ENCODE peak calls at places on chromosomes 11 and 22, in four cellular contexts. B is mesendoderm, F is IMR-90, J is H1. Q is an unnamed sample.

GRCh38 chr11:20909995-20910726 is 240.8 kb downstream of the NELL1 start:
- DNase-seq in J (no peak), F (no peak), B (no peak), Q (no peak)

GRCh38 chr11:1510928-1511327 is 24.3 kb upstream of the MOB2 start:
- DNase-seq in B (no peak), J (no peak), F (no peak), Q (no peak)

GRCh38 chr11:18974192-18974591 is 35.0 kb upstream of the MRGPRX1 start:
- DNase-seq in J (no peak), B (peak), F (no peak), Q (no peak)

GRCh38 chr11:114052160-114052559 is 7.4 kb upstream of the ZBTB16 start:
- DNase-seq in J (no peak), F (no peak), B (no peak), Q (no peak)

GRCh38 chr11:105553015-105553414 is 56.9 kb upstream of the GRIA4 start:
- DNase-seq in F (peak), J (no peak), B (no peak), Q (no peak)

GRCh38 chr11:95794086-95794485 is 3.8 kb downstream of the CEP57 start:
- DNase-seq in F (peak), J (no peak), B (no peak), Q (no peak)

GRCh38 chr11:17781221-17781620 is 46.6 kb downstream of the KCNC1 start:
- DNase-seq in J (no peak), B (no peak), F (no peak), Q (no peak)

GRCh38 chr11:45180888-45181594 is 34.6 kb downstream of the PRDM11 start:
- DNase-seq in B (peak), F (peak), J (no peak), Q (peak)

GRCh38 chr22:32693102-32693501 is 108.4 kb upstream of the TIMP3 start:
- DNase-seq in B (peak), F (no peak), J (no peak), Q (no peak)

GRCh38 chr11:57303990-57304579 is 20.7 kb downstream of the TNKS1BP1 start:
- DNase-seq in J (no peak), F (no peak), B (no peak), Q (no peak)

GRCh38 chr22:44601189-44601588 is 100.8 kb upstream of the PRR5 start:
- DNase-seq in F (no peak), B (no peak), J (no peak), Q (no peak)

GRCh38 chr11:105588001-105588400 is 21.9 kb upstream of the GRIA4 start:
- DNase-seq in J (no peak), F (peak), B (no peak), Q (no peak)

GRCh38 chr11:94638278-94638901 is 71.2 kb downstream of the PIWIL4 start:
- DNase-seq in F (no peak), B (peak), J (peak), Q (no peak)

GRCh38 chr11:118277312-118277711 is 13.2 kb upstream of the MPZL2 start:
- DNase-seq in J (no peak), F (peak), B (peak), Q (no peak)

GRCh38 chr11:17986007-17986710 is 26.7 kb downstream of the SERGEF start:
- DNase-seq in B (no peak), J (no peak), F (peak), Q (no peak)

GRCh38 chr11:102191832-102192231 is 81.6 kb downstream of the YAP1 start:
- DNase-seq in F (no peak), B (no peak), J (no peak), Q (no peak)

GRCh38 chr11:122344281-122344680 is 228.3 kb upstream of the BLID start:
- DNase-seq in B (no peak), F (peak), J (no peak), Q (no peak)

GRCh38 chr11:60764879-60765278 is 8.2 kb downstream of the MS4A15 start:
- DNase-seq in J (no peak), B (peak), F (no peak), Q (no peak)

GRCh38 chr22:20508815-20509271 is 1.4 kb downstream of the MED15 start:
- DNase-seq in F (no peak), J (no peak), B (no peak), Q (no peak)

GRCh38 chr22:19174106-19175025 is 4.2 kb downstream of the SLC25A1 start:
- DNase-seq in F (peak), B (peak), J (peak), Q (peak)

GRCh38 chr22:23047742-23048141 is 22.6 kb upstream of the GNAZ start:
- DNase-seq in F (no peak), B (no peak), J (no peak), Q (peak)
- H2BK120ac ChIP-seq in F (no peak), B (no peak), J (no peak), Q (no peak)

GRCh38 chr11:128790200-128790599 is 76.9 kb downstream of the KCNJ1 start:
- DNase-seq in J (no peak), B (no peak), F (peak), Q (no peak)
- H4K5ac ChIP-seq in J (no peak), B (no peak), F (no peak), Q (no peak)

GRCh38 chr22:36701166-36701713 is 2.3 kb downstream of the CACNG2 start:
- DNase-seq in J (no peak), B (no peak), F (no peak), Q (no peak)
- H2AK5ac ChIP-seq in J (no peak), B (no peak), F (no peak), Q (no peak)

GRCh38 chr11:100629671-100630070 is 57.4 kb upstream of the ARHGAP42 start:
- DNase-seq in J (no peak), B (peak), F (no peak), Q (no peak)

GRCh38 chr11:100630898-100631297 is 56.2 kb upstream of the ARHGAP42 start:
- DNase-seq in B (no peak), F (peak), J (no peak), Q (no peak)

GRCh38 chr11:100635194-100635593 is 51.9 kb upstream of the ARHGAP42 start:
- DNase-seq in F (no peak), B (no peak), J (no peak), Q (no peak)

GRCh38 chr11:100632970-100633452 is 54.1 kb upstream of the ARHGAP42 start:
- DNase-seq in J (no peak), F (peak), B (no peak), Q (no peak)

GRCh38 chr11:100631316-100631715 is 55.8 kb upstream of the ARHGAP42 start:
- DNase-seq in B (no peak), J (no peak), F (no peak), Q (no peak)
- H2BK120ac ChIP-seq in B (no peak), J (no peak), F (no peak), Q (no peak)

DNA sequence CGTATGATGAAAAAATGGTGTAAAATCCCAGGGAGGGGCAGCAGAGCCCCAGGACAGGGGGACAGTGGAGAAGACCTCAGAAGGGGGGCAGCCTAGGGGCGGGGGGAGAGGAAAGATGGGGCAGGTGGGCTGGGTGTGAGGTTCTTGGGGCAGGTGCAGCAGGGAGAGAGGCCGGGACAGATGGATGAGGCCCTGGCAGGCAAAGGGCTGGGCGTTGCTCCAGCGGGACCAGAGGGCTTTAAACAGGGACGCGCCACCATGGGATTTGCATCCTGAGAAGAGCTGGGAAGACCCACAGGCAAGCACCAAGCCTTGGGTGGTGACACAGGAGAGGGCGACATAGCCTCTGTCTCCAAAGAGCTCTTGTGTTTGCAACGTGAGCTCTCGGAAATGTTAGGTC is 1342.8 kb downstream of the TBC1D22A start:
- DNase-seq in J (no peak), B (no peak), F (no peak), Q (no peak)
- H4K5ac ChIP-seq in J (no peak), B (no peak), F (no peak), Q (no peak)

GRCh38 chr22:48099251-48099650 is 1336.8 kb downstream of the TBC1D22A start:
- DNase-seq in J (no peak), B (no peak), F (no peak), Q (peak)
- H2AK5ac ChIP-seq in J (no peak), B (no peak), F (no peak), Q (no peak)

DNA sequence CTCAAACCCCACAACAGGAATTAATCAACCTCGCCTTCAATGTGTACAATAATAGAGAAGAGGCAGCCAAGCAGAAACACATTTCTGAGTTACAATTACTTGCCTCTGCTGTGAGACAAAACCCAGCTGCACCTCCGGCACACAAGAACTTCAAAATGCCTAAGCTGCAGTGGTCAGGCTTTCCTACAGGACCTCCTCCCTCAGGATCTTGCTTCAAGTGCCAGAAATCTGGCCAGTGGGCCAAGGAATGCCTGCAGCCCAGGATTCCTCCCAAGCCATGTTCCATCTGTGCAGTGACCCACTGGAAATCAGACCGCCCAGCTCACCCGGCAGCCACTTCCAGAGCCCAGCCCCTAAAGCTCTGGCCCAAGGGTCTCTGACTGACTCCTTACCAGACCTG is 3.4 kb upstream of the NDUFC2 start:
- DNase-seq in B (no peak), F (no peak), J (no peak), Q (no peak)
- H2BK120ac ChIP-seq in B (no peak), F (no peak), J (no peak), Q (no peak)

DNA sequence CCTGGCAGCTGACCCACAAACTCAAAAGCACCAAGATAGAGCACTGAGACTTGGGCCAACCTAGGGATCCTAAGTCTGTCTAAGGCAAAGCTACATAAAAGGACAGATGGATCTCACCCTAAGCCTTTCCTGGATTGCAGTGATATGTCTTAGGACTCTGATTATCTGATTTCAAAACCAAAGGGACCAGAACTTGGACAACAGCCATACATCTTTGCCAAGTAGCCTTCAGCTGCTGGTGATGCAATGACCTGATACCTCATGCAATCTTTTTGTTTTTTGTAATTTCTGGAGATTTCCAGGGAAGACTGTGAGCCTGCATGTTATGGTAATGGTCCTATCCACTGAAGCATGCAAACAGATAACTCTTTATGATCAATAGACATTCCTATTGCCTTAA is 230.4 kb upstream of the MTNR1B start:
- DNase-seq in J (no peak), F (peak), B (no peak), Q (no peak)
- H4K5ac ChIP-seq in J (no peak), F (no peak), B (no peak), Q (no peak)